ENCODE peak calls at places on chromosomes 5 and 9, in nine cellular contexts. T is heart left ventricle, O is progenitor cell of endocrine pancreas, X is GM12865, K is lower leg skin, E is WTC11, B is H1, C is Caco-2, H is ovary. S is an unnamed sample.

GRCh38 chr5:119816055-119816454 is 186.7 kb downstream of the FAM170A start:
- DNase-seq in T (no peak), K (no peak), X (no peak), B (no peak), C (no peak), O (no peak), E (no peak), H (no peak), S (no peak)

GRCh38 chr9:114958021-114958846 is 27.8 kb upstream of the TNFSF8 start:
- DNase-seq in E (no peak), O (no peak), H (no peak), B (no peak), T (peak; percentile 64), X (peak; percentile 48), K (peak; percentile 29), C (no peak), S (no peak)

GRCh38 chr5:9726931-9727330 is 96.8 kb upstream of the TAS2R1 start:
- DNase-seq in O (no peak), E (no peak), K (no peak), B (no peak), H (no peak), T (no peak), C (no peak), X (no peak), S (no peak)

GRCh38 chr5:137751869-137752491 is 2.2 kb downstream of the HNRNPA0 start:
- DNase-seq in H (no peak), C (peak; percentile 52), O (no peak), B (no peak), K (no peak), X (peak; percentile 51), E (no peak), T (no peak), S (no peak)

GRCh38 chr9:4380406-4380805 is 80.5 kb upstream of the GLIS3 start:
- DNase-seq in B (no peak), C (no peak), T (no peak), K (no peak), E (no peak), H (no peak), X (no peak), O (no peak), S (no peak)

GRCh38 chr5:167908596-167908995 is 382.8 kb upstream of the WWC1 start:
- DNase-seq in O (no peak), C (no peak), K (no peak), T (no peak), B (no peak), E (no peak), H (no peak), X (no peak), S (no peak)

GRCh38 chr5:167726641-167727040 is 564.8 kb upstream of the WWC1 start:
- DNase-seq in O (no peak), C (no peak), T (no peak), K (no peak), B (no peak), H (no peak), X (no peak), E (no peak), S (no peak)

GRCh38 chr5:137395011-137395755 is 103.9 kb downstream of the SPOCK1 start:
- DNase-seq in C (no peak), H (no peak), X (no peak), K (peak; percentile 28), O (no peak), E (no peak), T (no peak), B (no peak), S (no peak)

GRCh38 chr5:138900281-138900965 is 25.3 kb upstream of the LRRTM2 start:
- DNase-seq in O (no peak), C (no peak), X (no peak), H (no peak), E (no peak), K (no peak), T (no peak), B (no peak), S (no peak)

GRCh38 chr5:85814596-85814995 is 803.1 kb upstream of the COX7C start:
- DNase-seq in X (no peak), O (no peak), C (peak; percentile 85), T (no peak), B (no peak), H (no peak), E (peak; percentile 13), K (no peak), S (no peak)

GRCh38 chr5:87752362-87752761 is 339.6 kb upstream of the CCNH start:
- DNase-seq in T (no peak), O (no peak), B (no peak), H (no peak), X (no peak), K (no peak), C (no peak), E (no peak), S (no peak)

GRCh38 chr5:156438076-156438475 is 111.1 kb downstream of the SGCD start:
- DNase-seq in E (no peak), O (no peak), T (no peak), X (no peak), H (no peak), C (no peak), B (no peak), K (no peak), S (no peak)

GRCh38 chr5:4295663-4296339 is 700.2 kb downstream of the IRX1 start:
- DNase-seq in K (no peak), E (peak; percentile 59), X (no peak), H (no peak), O (peak; percentile 50), T (no peak), C (no peak), B (peak; percentile 69), S (peak; percentile 63)

GRCh38 chr5:169970911-169971436 is 9.3 kb downstream of the INSYN2B start:
- DNase-seq in H (no peak), E (no peak), C (no peak), T (peak; percentile 37), B (no peak), O (no peak), K (peak; percentile 32), X (no peak), S (no peak)

GRCh38 chr5:67286006-67286405 is 89.4 kb upstream of the CD180 start:
- DNase-seq in B (no peak), H (no peak), T (no peak), X (no peak), K (no peak), O (no peak), E (no peak), C (no peak), S (no peak)

GRCh38 chr9:69976165-69976564 is 67.5 kb upstream of the MAMDC2 start:
- DNase-seq in K (no peak), B (no peak), H (no peak), O (no peak), X (no peak), T (no peak), E (no peak), C (no peak), S (no peak)

GRCh38 chr9:126804198-126804695 is 593 bp upstream of the ZBTB43 start:
- DNase-seq in T (no peak), C (no peak), H (no peak), E (no peak), K (no peak), B (no peak), O (no peak), X (no peak), S (no peak)

GRCh38 chr5:141343242-141343952 is at the start of gene PCDHGA3:
- DNase-seq in E (no peak), B (no peak), H (no peak), X (peak; percentile 21), C (no peak), K (no peak), O (no peak), T (peak; percentile 46), S (no peak)

GRCh38 chr5:141338538-141339306 is at the start of gene PCDHGA2:
- DNase-seq in X (peak; percentile 53), K (no peak), O (no peak), C (no peak), H (no peak), E (peak; percentile 60), T (peak; percentile 54), B (no peak), S (no peak)

GRCh38 chr5:141342773-141343172 is 856 bp upstream of the PCDHGA3 start:
- DNase-seq in O (no peak), K (no peak), H (no peak), C (no peak), E (no peak), B (no peak), X (no peak), T (no peak), S (no peak)

GRCh38 chr5:141345327-141345726 is 1.7 kb downstream of the PCDHGA3 start:
- DNase-seq in O (no peak), H (no peak), T (peak; percentile 43), E (no peak), C (no peak), B (no peak), X (no peak), K (no peak), S (no peak)

GRCh38 chr5:141343953-141344463 is 379 bp downstream of the PCDHGA3 start:
- DNase-seq in X (no peak), T (no peak), K (no peak), C (no peak), B (no peak), O (no peak), H (no peak), E (no peak), S (no peak)
- TF ChIP-seq CTCF in X (no peak), T (no peak), K (no peak), C (no peak), B (no peak), O (no peak), H (no peak), E (no peak), S (no peak)

GRCh38 chr5:75885849-75886596 is 168.8 kb upstream of the POC5 start:
- DNase-seq in O (no peak), B (no peak), K (no peak), C (no peak), X (peak; percentile 34), E (peak; percentile 34), H (no peak), T (no peak), S (peak; percentile 27)
- TF ChIP-seq CTCF in O (peak; percentile 39), B (peak; percentile 70), K (no peak), C (peak; percentile 24), X (peak; percentile 62), E (no peak), H (no peak), T (no peak), S (no peak)

DNA sequence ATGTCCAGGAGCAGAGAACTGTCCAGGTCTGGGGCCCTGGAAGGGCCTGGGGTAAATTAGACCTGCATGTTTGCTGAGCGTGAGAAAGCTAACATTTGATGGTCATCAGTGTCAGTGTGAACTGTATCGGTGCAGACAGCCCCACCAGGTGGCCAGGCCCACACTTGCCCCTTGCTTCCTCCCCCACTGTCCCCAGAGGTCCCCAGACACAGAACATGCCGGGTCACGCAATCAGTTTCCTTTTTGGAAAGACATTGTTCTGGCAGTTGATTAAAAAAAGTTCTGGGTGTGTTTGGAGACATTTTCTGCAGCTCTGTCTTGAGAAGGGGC is 1.5 kb downstream of the NKD2 start:
- DNase-seq in O (no peak), H (no peak), C (peak; percentile 66), E (no peak), B (no peak), X (no peak), K (no peak), T (peak; percentile 42), S (peak; percentile 27)
- TF ChIP-seq CTCF in O (peak; percentile 45), H (no peak), C (peak; percentile 39), E (no peak), B (peak; percentile 15), X (no peak), K (no peak), T (peak; percentile 19), S (peak; percentile 15)

GRCh38 chr5:73434461-73434860 is 14.1 kb downstream of the FOXD1 start:
- DNase-seq in O (no peak), T (no peak), B (no peak), X (no peak), H (no peak), E (no peak), C (no peak), K (no peak), S (no peak)
- TF ChIP-seq CTCF in O (peak; percentile 39), T (no peak), B (no peak), X (no peak), H (no peak), E (no peak), C (no peak), K (no peak), S (peak; percentile 35)